ENCODE peak calls at places on chromosome 21, in seven cellular contexts. G is kidney; C is foreskin keratinocyte; S is IMR-90; Z is CD8-positive, alpha-beta T cell; F is Karpas-422; K is psoas muscle. O is an unnamed sample. For H3K4me1, the result is how much of the 10 kb centered on the place peaks cover.

GRCh38 chr21:31873696-31874599 is 1.1 kb downstream of the HUNK start:
- DNase-seq in F (no peak), S (peak), K (peak), Z (peak), G (peak), C (no peak), O (no peak)

GRCh38 chr21:32382108-32382601 is 10.7 kb downstream of the URB1 start:
- DNase-seq in C (peak), Z (no peak), K (no peak), F (no peak), G (no peak), S (peak), O (no peak)

GRCh38 chr21:32371913-32372314 is 20.9 kb downstream of the URB1 start:
- DNase-seq in Z (no peak), S (peak), F (no peak), G (no peak), K (no peak), C (peak), O (peak)

GRCh38 chr21:31078796-31079195 is 40.5 kb upstream of the KRTAP19-8 start:
- DNase-seq in Z (no peak), C (no peak), S (no peak), F (no peak), G (no peak), K (no peak), O (no peak)

GRCh38 chr21:46161180-46161799 is 5.9 kb upstream of the FTCD start:
- DNase-seq in G (peak), K (peak), S (no peak), F (no peak), Z (peak), C (no peak), O (no peak)

GRCh38 chr21:37915941-37916794 is at the start of gene KCNJ6:
- DNase-seq in S (peak), K (no peak), C (no peak), Z (no peak), F (no peak), G (no peak), O (peak)

GRCh38 chr21:40678681-40679284 is 168.2 kb downstream of the DSCAM start:
- DNase-seq in F (no peak), S (no peak), C (peak), Z (no peak), G (no peak), K (no peak), O (peak)

GRCh38 chr21:29299906-29300546 is 1.3 kb downstream of the BACH1 start:
- DNase-seq in S (peak), G (no peak), C (peak), F (peak), K (peak), Z (peak), O (peak)

GRCh38 chr21:15009964-15010363 is 54.8 kb downstream of the NRIP1 start:
- DNase-seq in S (peak), K (no peak), G (no peak), Z (no peak), C (no peak), F (no peak), O (no peak)

GRCh38 chr21:46124083-46124925 is 26.4 kb downstream of the COL6A2 start:
- DNase-seq in S (no peak), G (peak), F (no peak), C (no peak), Z (no peak), K (peak), O (no peak)

GRCh38 chr21:28944296-28944695 is 48.4 kb downstream of the LTN1 start:
- DNase-seq in K (no peak), Z (no peak), S (peak), G (no peak), C (no peak), F (no peak), O (no peak)

GRCh38 chr21:34912022-34912933 is 136.8 kb downstream of the RUNX1 start:
- DNase-seq in F (no peak), G (no peak), Z (no peak), S (no peak), C (no peak), K (no peak), O (no peak)

GRCh38 chr21:34916446-34916845 is 132.7 kb downstream of the RUNX1 start:
- DNase-seq in K (no peak), S (peak), F (no peak), C (no peak), G (no peak), Z (no peak), O (no peak)

GRCh38 chr21:34913786-34914185 is 135.3 kb downstream of the RUNX1 start:
- DNase-seq in C (no peak), G (no peak), F (no peak), S (peak), Z (no peak), K (no peak), O (no peak)

GRCh38 chr21:34915364-34915834 is 133.7 kb downstream of the RUNX1 start:
- DNase-seq in S (peak), G (no peak), F (no peak), C (no peak), Z (no peak), K (no peak), O (no peak)

GRCh38 chr21:34914239-34914638 is 134.9 kb downstream of the RUNX1 start:
- DNase-seq in Z (no peak), K (no peak), C (no peak), F (no peak), S (no peak), G (no peak), O (no peak)
- H3K4me1 ChIP-seq in Z (under half), K (under half), C (under half), F (under half), S (under half), G (under half), O (under half)

DNA sequence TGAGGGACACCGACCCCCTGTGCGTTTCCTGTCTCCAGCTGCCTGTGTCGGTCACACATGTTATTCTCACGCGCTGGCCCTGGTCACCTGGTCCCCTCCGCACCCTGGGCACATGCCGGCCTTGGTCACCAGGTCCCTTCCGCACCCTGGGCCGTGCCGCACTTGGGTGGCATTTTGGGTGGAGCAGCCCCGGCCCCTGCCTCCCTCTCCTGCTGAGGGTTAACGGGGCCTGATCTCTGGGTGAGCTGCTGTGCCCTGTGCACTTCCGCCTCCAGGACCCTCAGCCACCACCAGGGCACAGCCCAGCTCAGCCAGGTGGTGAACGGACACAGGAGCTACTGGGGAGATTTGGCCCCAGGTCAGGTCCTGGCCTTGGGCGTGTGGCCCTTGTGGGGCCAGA is 26.6 kb downstream of the RRP1 start:
- DNase-seq in F (no peak), Z (no peak), C (no peak), K (peak), G (no peak), S (no peak), O (no peak)
- H3K4me1 ChIP-seq in F (under half), Z (under half), C (under half), K (under half), G (under half), S (under half), O (under half)

GRCh38 chr21:36070999-36071398 is 1.2 kb downstream of the CBR1 start:
- DNase-seq in Z (no peak), G (no peak), K (no peak), S (no peak), F (no peak), C (no peak), O (no peak)
- H3K4me1 ChIP-seq in Z (under half), G (under half), K (under half), S (under half), F (under half), C (under half), O (under half)

GRCh38 chr21:34579411-34579810 is 35.5 kb downstream of the RCAN1 start:
- DNase-seq in G (no peak), C (peak), Z (no peak), S (peak), F (no peak), K (no peak), O (peak)
- H3K4me1 ChIP-seq in G (under half), C (under half), Z (under half), S (under half), F (under half), K (under half), O (half or more)

DNA sequence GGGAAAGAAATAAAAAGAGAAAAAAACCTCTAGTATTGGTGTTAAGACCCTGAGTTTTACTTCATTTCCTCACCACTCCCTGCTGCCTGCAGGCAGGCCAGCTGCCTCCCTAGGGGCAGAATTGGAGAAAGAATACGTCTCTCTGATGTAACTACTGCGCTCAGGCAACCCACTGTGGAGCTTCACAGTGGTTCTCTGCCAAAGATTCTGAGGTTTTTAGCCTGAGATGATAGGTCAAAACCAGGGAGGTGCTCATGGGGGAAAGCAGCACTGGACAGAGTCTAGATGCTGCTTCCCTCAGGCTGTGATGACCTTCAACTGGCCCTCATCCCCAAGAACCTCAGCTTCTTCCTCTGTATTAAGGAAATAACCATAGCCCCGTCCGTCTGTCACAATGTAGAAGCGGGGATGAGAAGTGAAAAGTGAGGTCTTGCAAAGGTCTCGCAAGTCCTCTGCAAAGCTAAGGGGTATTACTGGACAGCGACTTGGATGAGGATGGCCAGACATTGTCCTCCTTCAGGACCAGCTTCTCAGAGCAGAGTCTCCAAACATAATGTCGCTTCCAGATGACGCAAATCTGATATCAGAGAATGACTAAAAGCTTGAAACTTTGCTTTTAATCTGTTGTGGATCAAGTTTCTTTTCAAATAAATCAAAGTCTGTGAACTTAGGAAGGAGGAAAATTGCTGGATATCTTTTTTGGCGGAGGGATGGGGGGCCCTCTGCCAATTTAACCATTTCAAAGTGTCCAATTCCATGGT is 65.9 kb upstream of the ATP5PO start:
- DNase-seq in S (no peak), C (no peak), K (peak), F (no peak), G (no peak), Z (no peak), O (no peak)
- H3K4me1 ChIP-seq in S (under half), C (under half), K (under half), F (under half), G (under half), Z (under half), O (under half)

GRCh38 chr21:39581414-39581813 is 31.3 kb upstream of the B3GALT5 start:
- DNase-seq in S (no peak), G (no peak), F (no peak), K (no peak), Z (no peak), C (no peak), O (no peak)
- H3K4me1 ChIP-seq in S (under half), G (under half), F (under half), K (under half), Z (under half), C (under half), O (under half)

GRCh38 chr21:42524341-42525227 is 10.9 kb downstream of the SLC37A1 start:
- DNase-seq in K (peak), G (no peak), S (peak), Z (peak), C (no peak), F (peak), O (no peak)
- H3K4me1 ChIP-seq in K (under half), G (under half), S (under half), Z (under half), C (under half), F (half or more), O (under half)

GRCh38 chr21:36517366-36518075 is 37.6 kb upstream of the CLDN14 start:
- DNase-seq in Z (no peak), G (no peak), S (no peak), K (no peak), F (peak), C (no peak), O (no peak)
- H3K4me1 ChIP-seq in Z (under half), G (under half), S (under half), K (under half), F (under half), C (under half), O (under half)

DNA sequence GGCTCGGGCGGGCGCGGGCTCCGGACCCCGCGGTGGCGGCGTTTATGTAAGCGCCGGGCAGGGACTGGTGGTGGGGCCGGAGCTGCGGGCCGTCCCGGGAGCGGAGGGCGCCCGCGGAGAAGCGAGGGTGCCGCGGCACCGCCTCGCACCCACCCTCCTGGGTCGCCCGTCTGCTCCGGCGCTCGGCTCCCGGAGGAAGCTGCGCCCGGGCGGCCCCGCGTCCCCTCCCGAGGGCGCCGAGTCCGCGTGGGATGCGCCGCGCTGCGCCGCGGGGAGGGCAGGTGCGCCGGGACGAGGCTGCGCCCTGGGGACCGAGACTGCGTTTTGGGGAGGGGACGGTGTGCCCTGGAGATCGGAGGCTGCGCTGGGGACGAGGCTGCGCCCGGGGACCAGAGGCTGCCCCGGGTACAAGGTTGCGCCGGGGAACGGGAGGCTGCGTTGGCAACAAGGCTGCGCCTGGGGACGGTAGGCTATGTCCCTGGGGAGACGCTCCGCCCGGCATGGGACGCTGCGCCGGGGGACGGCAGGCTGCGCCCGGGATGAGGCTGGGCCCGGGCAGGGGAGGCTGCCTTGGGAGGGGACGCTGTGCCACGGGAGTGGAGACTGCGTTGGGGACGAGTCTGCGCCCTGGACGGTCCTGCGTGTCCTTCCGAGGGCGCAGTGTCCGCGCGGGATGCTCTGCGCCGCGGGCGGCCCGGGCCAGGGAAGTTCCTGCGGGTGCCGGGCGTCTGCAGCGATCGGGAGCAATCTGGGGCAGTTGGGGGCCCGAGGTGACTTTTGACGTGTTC is 632 bp downstream of the ADARB1 start:
- DNase-seq in Z (no peak), S (no peak), F (no peak), G (peak), K (peak), C (peak), O (peak)
- H3K4me1 ChIP-seq in Z (under half), S (under half), F (under half), G (under half), K (under half), C (under half), O (under half)